ENCODE peak calls at places on chromosomes 11 and 22, in seven cellular contexts. Q is PC-9; P is stomach; Y is breast epithelium; E is HFF-Myc; Z is esophagus squamous epithelium; I is naive thymus-derived CD4-positive, alpha-beta T cell. W is an unnamed sample.

GRCh38 chr11:70480711-70481110 is 82.4 kb downstream of the CTTN start:
- DNase-seq in Q (no peak), P (no peak), Y (no peak), E (no peak), Z (no peak), I (no peak), W (no peak)

GRCh38 chr11:34308049-34308692 is 49.6 kb downstream of the ABTB2 start:
- DNase-seq in Q (peak), P (no peak), Y (no peak), E (no peak), Z (no peak), I (no peak), W (peak)

GRCh38 chr22:31739795-31740201 is 10.1 kb downstream of the PRR14L start:
- DNase-seq in Q (no peak), P (no peak), Y (no peak), E (no peak), Z (no peak), I (no peak), W (no peak)

GRCh38 chr11:83895516-83895915 is 609.3 kb upstream of the CCDC90B start:
- DNase-seq in Q (no peak), P (no peak), Y (no peak), E (no peak), Z (no peak), I (no peak), W (no peak)

GRCh38 chr22:39254789-39255298 is 10.1 kb upstream of the PDGFB start:
- DNase-seq in Q (no peak), P (no peak), Y (no peak), E (no peak), Z (no peak), I (no peak), W (no peak)

GRCh38 chr11:87281496-87281895 is 243.8 kb downstream of the TMEM135 start:
- DNase-seq in Q (peak), P (no peak), Y (no peak), E (no peak), Z (no peak), I (no peak), W (no peak)

GRCh38 chr11:116814502-116814901 is 8.6 kb downstream of the APOA4 start:
- DNase-seq in Q (no peak), P (no peak), Y (no peak), E (no peak), Z (no peak), I (no peak), W (no peak)

GRCh38 chr22:46993626-46994025 is 231.2 kb downstream of the TBC1D22A start:
- DNase-seq in Q (no peak), P (peak), Y (no peak), E (no peak), Z (no peak), I (no peak), W (no peak)

GRCh38 chr11:92224394-92225205 is at the start of gene FAT3:
- DNase-seq in Q (no peak), P (no peak), Y (no peak), E (no peak), Z (no peak), I (no peak), W (no peak)

DNA sequence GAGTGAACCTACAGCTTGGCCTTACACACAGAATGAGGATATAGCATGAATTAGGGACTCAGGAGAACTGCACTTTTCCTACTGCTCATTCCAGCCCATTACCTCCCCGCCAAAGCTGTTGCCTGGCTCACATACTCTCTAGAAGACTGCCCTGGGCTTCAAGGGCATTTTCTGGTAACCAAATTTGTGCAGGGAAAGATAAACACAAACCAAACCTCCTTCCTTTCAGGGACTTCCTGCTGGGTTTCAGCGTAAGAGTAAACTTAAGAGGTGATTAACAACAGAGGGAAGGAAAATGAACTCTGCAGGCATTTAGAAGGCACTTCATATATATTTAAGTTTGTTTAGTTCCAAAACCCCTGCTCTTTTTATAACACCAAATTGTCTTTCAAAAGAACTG is 194.9 kb downstream of the SWAP70 start:
- DNase-seq in Q (no peak), P (no peak), Y (no peak), E (no peak), Z (no peak), I (no peak), W (peak)
- H3K4me3 ChIP-seq in Q (no peak), P (no peak), Y (no peak), E (no peak), Z (no peak), I (no peak), W (no peak)

GRCh38 chr11:44538375-44539054 is 26.9 kb upstream of the CD82 start:
- DNase-seq in Q (peak), P (peak), Y (peak), E (no peak), Z (no peak), I (peak), W (no peak)
- H3K4me3 ChIP-seq in Q (no peak), P (no peak), Y (no peak), E (no peak), Z (no peak), I (no peak), W (no peak)

GRCh38 chr11:109770323-109770722 is 322.9 kb upstream of the ZC3H12C start:
- DNase-seq in Q (no peak), P (no peak), Y (no peak), E (no peak), Z (no peak), I (no peak), W (no peak)

GRCh38 chr11:109772846-109773400 is 320.3 kb upstream of the ZC3H12C start:
- DNase-seq in Q (no peak), P (no peak), Y (no peak), E (no peak), Z (no peak), I (no peak), W (no peak)

DNA sequence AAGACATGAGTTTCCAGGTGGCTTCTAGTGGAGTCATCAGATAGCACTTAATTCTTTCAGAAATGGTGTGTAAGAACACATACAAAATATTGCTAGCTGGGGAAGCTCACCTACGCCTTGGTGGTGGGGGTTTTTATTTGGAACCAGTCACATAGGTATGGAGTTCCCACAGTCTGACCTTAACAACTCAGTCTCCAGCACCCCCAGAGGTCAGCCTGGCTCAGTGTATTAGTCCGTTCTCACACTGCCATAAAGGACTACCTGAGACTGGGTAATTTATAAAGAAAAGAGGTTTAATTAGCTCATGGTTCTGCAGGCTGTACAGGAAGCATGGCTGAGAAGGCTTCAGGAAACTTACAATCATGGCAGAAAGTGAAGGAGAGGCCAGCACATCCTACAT is 317.5 kb upstream of the ZC3H12C start:
- DNase-seq in Q (no peak), P (no peak), Y (no peak), E (no peak), Z (no peak), I (no peak), W (no peak)
- H3K4me3 ChIP-seq in Q (no peak), P (no peak), Y (no peak), E (no peak), Z (no peak), I (no peak), W (no peak)

DNA sequence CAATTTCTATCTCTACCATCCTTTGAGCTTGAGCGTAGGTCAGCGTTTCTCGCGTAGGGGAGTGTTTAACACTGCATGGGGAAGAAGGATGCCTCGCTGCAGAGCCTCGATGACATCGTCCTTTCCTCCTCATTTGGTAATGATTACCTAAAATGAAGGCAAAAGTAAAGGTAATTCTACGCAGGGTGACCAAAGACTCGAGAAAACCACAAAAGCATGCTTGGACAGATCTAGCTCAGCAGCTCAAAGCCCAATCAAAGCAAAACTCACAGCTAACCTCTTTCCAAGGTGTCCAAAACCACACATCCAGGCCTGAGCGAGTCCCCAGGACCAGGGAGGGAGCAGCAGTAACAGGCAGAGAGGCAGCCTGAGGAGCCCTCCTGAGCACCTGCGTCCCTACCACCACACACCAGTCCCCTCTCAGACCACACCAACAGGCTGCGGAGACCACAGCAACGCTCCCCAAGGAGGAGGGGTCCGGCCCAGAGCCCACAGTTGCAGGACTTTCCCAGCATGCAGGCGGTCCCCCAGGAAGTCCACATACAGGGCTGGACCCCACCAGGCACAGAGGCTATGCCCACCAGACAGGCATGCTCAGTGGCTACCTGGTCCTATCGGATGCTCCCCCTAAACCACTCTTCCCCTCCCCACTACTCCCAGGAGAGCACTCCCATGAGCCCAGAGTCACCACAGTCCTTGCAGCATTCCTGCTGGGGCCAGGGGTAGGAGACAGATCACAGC is 3.3 kb downstream of the BRD1 start:
- DNase-seq in Q (no peak), P (no peak), Y (no peak), E (no peak), Z (no peak), I (no peak), W (no peak)
- H3K4me3 ChIP-seq in Q (no peak), P (no peak), Y (no peak), E (peak), Z (no peak), I (no peak), W (no peak)

DNA sequence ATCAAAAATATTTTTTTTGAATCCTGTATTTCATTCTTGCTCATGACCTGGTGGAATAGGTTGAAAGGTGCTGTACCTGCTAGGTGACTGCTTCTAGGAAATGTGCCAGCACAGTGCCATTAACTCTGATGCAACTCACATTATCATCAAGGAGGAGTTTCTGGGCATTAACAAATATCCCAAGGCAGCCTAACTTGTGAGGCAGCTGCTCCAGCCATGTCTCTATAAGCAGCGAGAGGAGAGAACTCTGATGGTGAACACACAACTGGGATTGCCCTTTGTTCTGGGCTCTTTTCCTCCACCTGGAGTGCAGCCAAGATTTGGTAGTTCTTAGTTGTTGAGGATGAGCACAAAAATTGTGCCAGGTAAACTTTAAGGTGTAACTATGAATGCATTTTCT is 25.6 kb downstream of the HEPHL1 start:
- DNase-seq in Q (peak), P (no peak), Y (no peak), E (no peak), Z (no peak), I (no peak), W (no peak)
- H3K4me3 ChIP-seq in Q (no peak), P (no peak), Y (no peak), E (no peak), Z (no peak), I (no peak), W (no peak)

DNA sequence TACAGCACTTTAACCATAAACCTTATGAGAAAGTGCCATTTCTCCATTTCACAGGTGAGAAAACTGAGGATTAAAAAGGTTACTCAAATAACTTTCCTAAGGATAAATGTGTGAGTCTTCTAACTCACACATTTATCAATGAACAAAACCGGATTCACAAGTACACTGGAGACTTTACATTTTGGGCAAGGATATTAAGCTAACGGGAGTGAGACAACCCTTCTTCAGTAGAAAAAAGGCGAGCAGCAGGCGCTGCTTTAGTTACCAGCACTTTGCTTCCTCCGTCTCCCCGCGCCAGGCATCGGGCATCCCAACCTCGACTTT is 356 bp upstream of the TTC12 start:
- DNase-seq in Q (no peak), P (no peak), Y (no peak), E (no peak), Z (no peak), I (no peak), W (peak)
- H3K4me3 ChIP-seq in Q (peak), P (peak), Y (peak), E (peak), Z (peak), I (peak), W (peak)

W was measured in Panc1.